ENCODE peak calls at places on chromosomes 4 and X, in seven cellular contexts. V is sciatic nerve, J is HS-5, N is KG1, W is osteocyte, S is lung microvascular endothelial cell, B is NCI-H524 treated with DMSO at 0.1 percent for 48 hours. F is an unnamed sample.

GRCh38 chrX:22666441-22666840 is 333.3 kb upstream of the DDX53 start:
- DNase-seq in V (no peak), J (no peak), N (no peak), W (no peak), S (peak), B (peak), F (peak)

GRCh38 chr4:148735432-148736155 is 293.4 kb upstream of the NR3C2 start:
- DNase-seq in V (no peak), J (no peak), N (no peak), W (no peak), S (no peak), B (no peak), F (no peak)

GRCh38 chrX:2690856-2691542 is at the start of gene CD99:
- DNase-seq in V (peak), J (no peak), N (no peak), W (peak), S (peak), B (no peak), F (peak)

GRCh38 chr4:71187399-71188196 is 151.2 kb upstream of the SLC4A4 start:
- DNase-seq in V (peak), J (no peak), N (peak), W (no peak), S (no peak), B (peak), F (peak)

GRCh38 chr4:54067163-54067562 is 2.8 kb upstream of the CHIC2 start:
- DNase-seq in V (no peak), J (no peak), N (no peak), W (no peak), S (peak), B (no peak), F (peak)

GRCh38 chr4:106195435-106195950 is 120.5 kb downstream of the TBCK start:
- DNase-seq in V (no peak), J (no peak), N (no peak), W (no peak), S (no peak), B (no peak), F (no peak)

GRCh38 chrX:18649498-18649951 is 22.4 kb downstream of the RS1 start:
- DNase-seq in V (no peak), J (no peak), N (no peak), W (no peak), S (no peak), B (no peak), F (no peak)

GRCh38 chr4:161717084-161717483 is 446.7 kb downstream of the FSTL5 start:
- DNase-seq in V (no peak), J (no peak), N (no peak), W (no peak), S (no peak), B (no peak), F (no peak)

GRCh38 chr4:185716008-185716976 is 95.7 kb downstream of the SORBS2 start:
- DNase-seq in V (no peak), J (no peak), N (no peak), W (no peak), S (peak), B (peak), F (no peak)

GRCh38 chr4:80077639-80078038 is 4.6 kb upstream of the ANTXR2 start:
- DNase-seq in V (no peak), J (no peak), N (no peak), W (no peak), S (peak), B (no peak), F (no peak)

GRCh38 chr4:119632216-119632615 is 3.6 kb upstream of the PDE5A start:
- DNase-seq in V (no peak), J (no peak), N (no peak), W (no peak), S (no peak), B (no peak), F (no peak)

GRCh38 chr4:153205028-153205648 is 895 bp downstream of the TRIM2 start:
- DNase-seq in V (no peak), J (no peak), N (no peak), W (no peak), S (no peak), B (no peak), F (no peak)